ENCODE peak calls at places on chromosomes 4 and X, in four cellular contexts. I is T47D, N is ureter, U is epithelial cell of prostate. M is an unnamed sample.

GRCh38 chrX:110167952-110168451 is 149.9 kb downstream of the AMMECR1 start:
- DNase-seq in N (no peak), I (no peak), U (no peak), M (no peak)

GRCh38 chrX:13376857-13377441 is 57.1 kb upstream of the ATXN3L start:
- DNase-seq in I (peak), N (no peak), U (peak), M (peak)

GRCh38 chr4:107843394-107843793 is 18.7 kb downstream of the SGMS2 start:
- DNase-seq in N (no peak), U (no peak), I (no peak), M (no peak)

GRCh38 chrX:102517331-102517730 is 792 bp upstream of the TMSB15A start:
- DNase-seq in U (no peak), N (no peak), I (no peak), M (no peak)

GRCh38 chr4:23202712-23203247 is 510.0 kb downstream of the GBA3 start:
- DNase-seq in I (no peak), N (no peak), U (no peak), M (no peak)

GRCh38 chrX:7145454-7145853 is 2.1 kb upstream of the STS start:
- DNase-seq in N (no peak), I (no peak), U (no peak), M (no peak)

GRCh38 chrX:292900-293897 is 12.0 kb downstream of the PLCXD1 start:
- DNase-seq in N (peak), U (no peak), I (no peak), M (no peak)

GRCh38 chr4:42262701-42263490 is 110.4 kb upstream of the BEND4 start:
- DNase-seq in U (no peak), N (no peak), I (no peak), M (no peak)

GRCh38 chr4:185728886-185729285 is 83.1 kb downstream of the SORBS2 start:
- DNase-seq in U (no peak), I (no peak), N (no peak), M (no peak)

GRCh38 chrX:140088438-140088837 is 123.1 kb upstream of the CXorf66 start:
- DNase-seq in U (no peak), I (no peak), N (no peak), M (no peak)

GRCh38 chr4:21596521-21596920 is 352.1 kb downstream of the KCNIP4 start:
- DNase-seq in N (no peak), I (no peak), U (no peak), M (no peak)

GRCh38 chr4:17613761-17614415 is 553 bp upstream of the MED28 start:
- DNase-seq in U (peak), N (no peak), I (no peak), M (no peak)

GRCh38 chrX:74902806-74903205 is 22.4 kb downstream of the NEXMIF start:
- DNase-seq in N (no peak), U (no peak), I (no peak), M (no peak)

GRCh38 chrX:17606211-17606610 is 131.1 kb upstream of the SCML1 start:
- DNase-seq in N (no peak), I (no peak), U (no peak), M (no peak)

GRCh38 chr4:76363556-76364290 is 57.2 kb downstream of the STBD1 start:
- DNase-seq in N (no peak), U (no peak), I (no peak), M (no peak)

GRCh38 chr4:130257271-130257670 is 1161.3 kb downstream of the C4orf33 start:
- DNase-seq in N (no peak), I (no peak), U (peak), M (peak)

GRCh38 chr4:51825341-51825740 is 17.6 kb upstream of the DCUN1D4 start:
- DNase-seq in U (no peak), I (no peak), N (no peak), M (no peak)

GRCh38 chrX:14936561-14936960 is 63.3 kb downstream of the MOSPD2 start:
- DNase-seq in N (no peak), U (no peak), I (no peak), M (no peak)

GRCh38 chr4:7192252-7193039 is at the start of gene SORCS2:
- DNase-seq in I (peak), U (no peak), N (peak), M (no peak)

GRCh38 chr4:140856692-140857091 is 100.5 kb upstream of the TBC1D9 start:
- DNase-seq in N (peak), I (no peak), U (peak), M (peak)

GRCh38 chr4:128488055-128488705 is 200.6 kb upstream of the PGRMC2 start:
- DNase-seq in I (no peak), N (no peak), U (no peak), M (no peak)